ENCODE peak calls at places on chromosome 17, in five cellular contexts. A is A172, R is substantia nigra, J is foreskin keratinocyte, C is lower lobe of right lung. P is an unnamed sample.

GRCh38 chr17:78539771-78540170 is 37.4 kb downstream of the DNAH17 start:
- DNase-seq in A (no peak), R (no peak), J (no peak), C (no peak), P (no peak)

GRCh38 chr17:17890773-17891759 is 54.3 kb upstream of the SREBF1 start:
- DNase-seq in A (peak), R (no peak), J (no peak), C (peak), P (peak)

GRCh38 chr17:50661795-50662391 is 27.2 kb downstream of the ABCC3 start:
- DNase-seq in A (peak), R (peak), J (peak), C (peak), P (peak)

GRCh38 chr17:33983824-33984574 is 271.1 kb upstream of the CCL2 start:
- DNase-seq in A (no peak), R (no peak), J (no peak), C (no peak), P (no peak)

GRCh38 chr17:16150251-16150859 is 65.0 kb downstream of the NCOR1 start:
- DNase-seq in A (peak), R (no peak), J (peak), C (no peak), P (peak)

GRCh38 chr17:8366231-8366630 is 10.3 kb downstream of the KRABD2 start:
- DNase-seq in A (peak), R (no peak), J (no peak), C (no peak), P (peak)

GRCh38 chr17:65324977-65325376 is 187.8 kb downstream of the RGS9 start:
- DNase-seq in A (no peak), R (no peak), J (no peak), C (no peak), P (no peak)

GRCh38 chr17:77504652-77505459 is 364.1 kb downstream of the SEC14L1 start:
- DNase-seq in A (no peak), R (no peak), J (no peak), C (no peak), P (no peak)

GRCh38 chr17:45143767-45144198 is 4.5 kb upstream of the HEXIM1 start:
- DNase-seq in A (no peak), R (peak), J (peak), C (peak), P (no peak)

GRCh38 chr17:77687921-77688320 is 270.6 kb upstream of the TNRC6C start:
- DNase-seq in A (no peak), R (no peak), J (no peak), C (no peak), P (no peak)

P was measured in renal cortical epithelial cell.